ENCODE peak calls at places on chromosomes 5 and 9, in five cellular contexts. K is left ventricle myocardium inferior, A is pancreas, C is heart right ventricle, E is neural progenitor cell. V is an unnamed sample. For H3K36me3 and H3K4me1, the result is how much of the 10 kb centered on the place peaks cover.

GRCh38 chr5:6473284-6473683 is 24.6 kb downstream of the UBE2QL1 start:
- DNase-seq in K (no peak), A (no peak), C (peak), E (no peak), V (no peak)

GRCh38 chr5:14821721-14822120 is 49.9 kb downstream of the ANKH start:
- DNase-seq in K (no peak), A (no peak), C (no peak), E (no peak), V (no peak)

GRCh38 chr9:6943293-6943692 is 185.5 kb downstream of the KDM4C start:
- DNase-seq in K (no peak), A (no peak), C (no peak), E (no peak), V (no peak)

GRCh38 chr9:131001990-131002389 is 7.0 kb upstream of the LAMC3 start:
- DNase-seq in K (no peak), A (no peak), C (no peak), E (no peak), V (no peak)

GRCh38 chr5:66897355-66897754 is 299.2 kb downstream of the CD180 start:
- DNase-seq in K (no peak), A (no peak), C (no peak), E (no peak), V (no peak)

GRCh38 chr5:37631939-37632338 is 207.9 kb downstream of the GDNF start:
- DNase-seq in K (no peak), A (no peak), C (no peak), E (no peak), V (no peak)

GRCh38 chr9:72538926-72539702 is 17.7 kb downstream of the TMC1 start:
- DNase-seq in K (no peak), A (no peak), C (no peak), E (no peak), V (no peak)

GRCh38 chr5:34509392-34509791 is 146.7 kb upstream of the RAI14 start:
- DNase-seq in K (no peak), A (no peak), C (no peak), E (no peak), V (no peak)

GRCh38 chr9:115689331-115689730 is 464.3 kb upstream of the PAPPA start:
- DNase-seq in K (no peak), A (no peak), C (no peak), E (no peak), V (no peak)

GRCh38 chr5:168317521-168318147 is 26.2 kb downstream of the WWC1 start:
- DNase-seq in K (no peak), A (no peak), C (no peak), E (peak), V (no peak)

GRCh38 chr9:8694983-8695588 is 895.5 kb upstream of the DMAC1 start:
- DNase-seq in K (no peak), A (no peak), C (no peak), E (peak), V (no peak)

GRCh38 chr9:130106860-130107848 is 53.4 kb downstream of the GPR107 start:
- DNase-seq in K (peak), A (peak), C (peak), E (peak), V (peak)

GRCh38 chr5:96031811-96032261 is 70.2 kb upstream of the ELL2 start:
- DNase-seq in K (no peak), A (no peak), C (no peak), E (no peak), V (no peak)

GRCh38 chr9:108463927-108464606 is 391.7 kb downstream of the ACTL7B start:
- DNase-seq in K (no peak), A (no peak), C (no peak), E (no peak), V (no peak)

GRCh38 chr5:174552428-174552827 is 172.0 kb upstream of the MSX2 start:
- DNase-seq in K (no peak), A (no peak), C (no peak), E (no peak), V (no peak)

GRCh38 chr5:134445841-134446818 is 34.4 kb upstream of the CDKN2AIPNL start:
- DNase-seq in K (no peak), A (no peak), C (no peak), E (no peak), V (peak)

GRCh38 chr5:83871533-83872380 is 151.1 kb upstream of the HAPLN1 start:
- DNase-seq in K (no peak), A (no peak), C (no peak), E (no peak), V (no peak)

GRCh38 chr5:96143450-96143849 is 181.8 kb upstream of the ELL2 start:
- DNase-seq in K (no peak), A (no peak), C (no peak), E (no peak), V (no peak)

GRCh38 chr5:1787472-1788047 is 12.1 kb downstream of the MRPL36 start:
- DNase-seq in K (no peak), A (no peak), C (no peak), E (no peak), V (no peak)

GRCh38 chr9:3956081-3956701 is 343.7 kb downstream of the GLIS3 start:
- DNase-seq in K (no peak), A (no peak), C (no peak), E (no peak), V (no peak)

GRCh38 chr5:31757813-31758212 is 118.9 kb downstream of the PDZD2 start:
- DNase-seq in K (no peak), A (no peak), C (no peak), E (no peak), V (no peak)

GRCh38 chr5:97629281-97629680 is 446.2 kb upstream of the RIOK2 start:
- DNase-seq in K (peak), A (no peak), C (peak), E (no peak), V (peak)

GRCh38 chr5:122465086-122465485 is 153.0 kb downstream of the SNCAIP start:
- DNase-seq in K (no peak), A (no peak), C (no peak), E (no peak), V (no peak)

GRCh38 chr9:137449081-137449844 is 8.1 kb upstream of the ENTPD8 start:
- DNase-seq in K (no peak), A (peak), C (no peak), E (no peak), V (no peak)

GRCh38 chr5:67455987-67456386 is 259.4 kb upstream of the CD180 start:
- DNase-seq in K (no peak), A (no peak), C (no peak), E (no peak), V (no peak)

GRCh38 chr9:36748322-36748899 is 175.7 kb downstream of the MELK start:
- DNase-seq in K (peak), A (no peak), C (peak), E (peak), V (peak)

GRCh38 chr5:56148453-56148971 is 84.6 kb downstream of the ANKRD55 start:
- DNase-seq in K (no peak), A (no peak), C (no peak), E (no peak), V (no peak)

GRCh38 chr9:121972501-121972981 is 120.6 kb downstream of the TTLL11 start:
- DNase-seq in K (no peak), A (peak), C (no peak), E (no peak), V (no peak)

GRCh38 chr9:70941191-70941590 is 180.2 kb downstream of the TRPM3 start:
- DNase-seq in K (no peak), A (no peak), C (no peak), E (no peak), V (no peak)

GRCh38 chr5:61401726-61402125 is 69.7 kb downstream of the ZSWIM6 start:
- DNase-seq in K (no peak), A (no peak), C (peak), E (no peak), V (no peak)

GRCh38 chr5:36384845-36385244 is 83.1 kb upstream of the RANBP3L start:
- DNase-seq in K (no peak), A (no peak), C (no peak), E (no peak), V (no peak)

GRCh38 chr9:95494416-95495371 is 22.1 kb downstream of the PTCH1 start:
- DNase-seq in K (no peak), A (peak), C (no peak), E (peak), V (no peak)

GRCh38 chr9:17171309-17172094 is 36.7 kb downstream of the CNTLN start:
- DNase-seq in K (no peak), A (no peak), C (no peak), E (no peak), V (no peak)

GRCh38 chr5:4674176-4674575 is 466.0 kb upstream of the ADAMTS16 start:
- DNase-seq in K (no peak), A (no peak), C (no peak), E (no peak), V (no peak)

GRCh38 chr5:57307516-57307915 is 133.7 kb downstream of the GPBP1 start:
- DNase-seq in K (no peak), A (no peak), C (no peak), E (no peak), V (no peak)

GRCh38 chr5:145471831-145472616 is 363.1 kb downstream of the PRELID2 start:
- DNase-seq in K (no peak), A (no peak), C (no peak), E (peak), V (no peak)

GRCh38 chr9:12775963-12776774 is 1.3 kb downstream of the LURAP1L start:
- DNase-seq in K (peak), A (peak), C (peak), E (peak), V (peak)

GRCh38 chr5:60036539-60036938 is 143.0 kb upstream of the PDE4D start:
- DNase-seq in K (no peak), A (no peak), C (no peak), E (no peak), V (no peak)

GRCh38 chr9:17509698-17510097 is 69.2 kb upstream of the SH3GL2 start:
- DNase-seq in K (no peak), A (no peak), C (no peak), E (no peak), V (no peak)

DNA sequence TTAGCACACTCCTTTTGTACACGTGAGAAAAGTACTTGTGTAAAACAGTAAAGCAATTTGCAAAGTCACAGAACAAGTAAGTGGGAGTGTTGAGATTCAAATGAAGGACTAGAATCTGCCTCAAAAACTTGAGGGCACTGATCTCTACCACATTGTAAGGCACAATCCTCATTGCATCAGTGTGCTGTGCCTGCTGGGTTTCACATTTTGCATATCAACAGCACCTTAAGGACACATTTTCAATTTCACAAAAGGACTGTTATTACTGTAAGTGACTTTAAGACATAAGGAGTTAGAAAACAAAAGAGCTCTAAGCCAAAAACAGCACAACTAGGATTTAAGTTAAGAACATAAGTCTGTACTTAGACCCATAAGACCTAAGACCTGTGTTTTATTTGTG is 44.7 kb upstream of the HK3 start:
- DNase-seq in K (no peak), A (no peak), C (no peak), E (no peak), V (no peak)
- H3K36me3 ChIP-seq in K (half or more), A (under half), C (half or more), E (under half), V (half or more)

DNA sequence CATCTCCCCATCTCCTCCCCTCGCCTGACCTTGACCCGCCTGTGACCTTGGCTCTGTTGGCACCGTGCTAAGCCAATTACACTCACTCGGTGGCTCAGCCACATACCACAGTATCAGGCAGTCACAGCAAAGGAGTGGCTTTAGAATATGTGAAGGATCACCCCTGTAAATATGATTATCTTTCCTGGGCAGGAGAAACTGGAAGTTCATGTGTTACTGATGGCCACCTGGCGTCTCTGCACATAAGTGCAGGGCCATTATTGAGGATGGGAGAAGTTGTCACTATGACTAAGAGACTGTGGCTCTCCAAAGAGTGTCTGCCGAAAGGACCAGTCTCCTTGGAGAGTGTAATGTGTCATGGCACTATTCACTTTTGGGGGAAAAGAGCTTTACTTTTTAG is 116.9 kb upstream of the S1PR3 start:
- DNase-seq in K (no peak), A (no peak), C (no peak), E (no peak), V (no peak)
- H3K4me1 ChIP-seq in K (under half), A (under half), C (under half), E (under half), V (under half)

GRCh38 chr5:149132474-149132873 is 8.8 kb upstream of the ABLIM3 start:
- DNase-seq in K (no peak), A (no peak), C (no peak), E (no peak), V (no peak)

GRCh38 chr5:149128023-149128875 is 13.0 kb upstream of the ABLIM3 start:
- DNase-seq in K (no peak), A (no peak), C (no peak), E (peak), V (no peak)

GRCh38 chr5:149129181-149129580 is 12.1 kb upstream of the ABLIM3 start:
- DNase-seq in K (no peak), A (no peak), C (no peak), E (no peak), V (no peak)

GRCh38 chr5:149130932-149131273 is 10.4 kb upstream of the ABLIM3 start:
- DNase-seq in K (no peak), A (no peak), C (no peak), E (no peak), V (no peak)

DNA sequence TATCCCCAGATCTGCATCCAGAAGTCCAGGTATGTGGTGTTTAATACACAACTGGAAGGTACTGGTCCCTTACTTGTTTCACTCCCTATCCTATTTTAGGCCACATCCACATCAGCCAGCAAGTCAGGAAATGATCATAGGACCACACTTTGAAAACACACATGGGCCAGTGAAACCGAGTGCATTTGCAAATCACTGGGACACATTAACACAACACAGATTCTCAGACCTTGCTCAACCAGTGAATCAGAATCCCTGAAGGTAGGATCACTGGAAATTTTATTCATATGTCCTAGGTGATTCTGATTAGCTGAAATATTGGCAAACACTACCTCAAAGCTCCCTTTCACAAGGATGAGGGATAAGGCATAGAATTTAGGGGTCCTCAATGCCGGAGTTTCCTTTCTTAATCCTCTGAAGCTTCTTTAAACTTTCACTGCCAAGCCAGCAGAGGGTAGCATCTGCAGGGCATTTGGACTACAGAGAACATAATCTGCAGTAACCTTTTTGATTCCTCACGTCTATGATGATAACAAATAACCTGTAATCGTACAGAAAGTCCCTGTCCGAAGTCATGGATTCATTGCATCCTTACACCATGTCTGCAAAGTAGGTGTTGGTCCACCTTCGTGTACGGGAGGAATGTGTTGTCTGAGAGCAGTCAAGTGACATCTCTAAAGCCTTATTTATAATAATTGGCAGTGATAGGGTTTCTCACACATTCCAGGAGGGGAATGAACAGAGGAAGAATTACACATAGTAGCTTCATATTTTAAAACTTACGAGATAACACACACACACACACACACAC is 11.0 kb upstream of the ABLIM3 start:
- DNase-seq in K (no peak), A (no peak), C (no peak), E (peak), V (no peak)
- TF ChIP-seq CTCF in K (peak), A (no peak), C (peak), E (peak), V (peak)

GRCh38 chr5:133006653-133007052 is 19.7 kb downstream of the ZCCHC10 start:
- DNase-seq in K (no peak), A (no peak), C (no peak), E (no peak), V (no peak)
- H3K36me3 ChIP-seq in K (half or more), A (under half), C (half or more), E (under half), V (half or more)

GRCh38 chr5:175686396-175686795 is 28.5 kb downstream of the HRH2 start:
- DNase-seq in K (no peak), A (no peak), C (no peak), E (no peak), V (peak)

GRCh38 chr5:175685701-175686350 is 28.0 kb downstream of the HRH2 start:
- DNase-seq in K (no peak), A (no peak), C (no peak), E (no peak), V (peak)

GRCh38 chr5:175687231-175687701 is 29.4 kb downstream of the HRH2 start:
- DNase-seq in K (peak), A (peak), C (peak), E (no peak), V (no peak)

GRCh38 chr5:175688352-175689146 is 30.7 kb downstream of the HRH2 start:
- DNase-seq in K (no peak), A (no peak), C (no peak), E (no peak), V (no peak)

GRCh38 chr5:175686826-175687225 is 29.0 kb downstream of the HRH2 start:
- DNase-seq in K (no peak), A (no peak), C (no peak), E (no peak), V (peak)
- H3K4me1 ChIP-seq in K (half or more), A (under half), C (half or more), E (under half), V (under half)

GRCh38 chr9:2884308-2884707 is 40.4 kb upstream of the PUM3 start:
- DNase-seq in K (no peak), A (no peak), C (no peak), E (no peak), V (no peak)

DNA sequence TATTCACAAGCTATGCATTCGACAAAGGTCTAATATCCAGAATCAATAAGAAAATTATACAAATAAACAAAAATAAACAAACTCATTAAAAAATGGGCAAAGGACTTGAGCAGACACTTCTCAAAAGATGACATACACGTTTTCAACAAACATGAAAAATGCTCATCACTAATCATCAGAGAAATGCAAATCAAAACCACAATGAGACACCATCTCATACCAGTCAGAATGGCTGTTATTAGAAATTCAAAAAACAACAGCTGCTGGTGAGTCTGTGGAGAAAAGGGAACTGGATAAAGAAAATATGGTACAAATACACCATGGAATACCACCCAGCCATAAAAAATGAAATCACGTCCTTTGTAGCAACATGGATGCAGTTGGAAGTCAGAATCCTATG is 45.1 kb upstream of the PUM3 start:
- DNase-seq in K (no peak), A (no peak), C (no peak), E (no peak), V (no peak)
- TF ChIP-seq CTCF in K (no peak), A (no peak), C (no peak), E (no peak), V (no peak)

DNA sequence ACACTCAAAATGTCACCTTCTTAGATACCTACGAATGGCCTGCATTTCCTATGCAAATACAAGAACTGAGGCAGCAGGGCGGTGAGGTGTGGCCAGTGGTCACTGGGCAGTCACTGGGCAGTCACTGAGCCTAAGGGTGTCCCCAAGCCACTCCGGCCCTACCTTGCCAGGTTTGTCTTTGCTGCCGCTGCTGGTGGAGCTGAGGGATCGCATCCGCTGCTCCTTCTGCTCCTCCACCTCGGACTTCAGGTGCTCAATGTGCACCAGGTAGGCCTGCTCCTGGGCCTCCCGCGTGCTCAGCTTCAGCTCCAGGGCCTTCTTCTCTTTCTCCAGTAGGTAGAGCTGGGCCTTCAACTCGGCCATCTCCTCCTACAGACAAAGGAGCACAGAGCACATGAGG is 72.3 kb downstream of the DCP2 start:
- DNase-seq in K (no peak), A (no peak), C (no peak), E (no peak), V (no peak)
- H3K36me3 ChIP-seq in K (half or more), A (under half), C (under half), E (under half), V (under half)

V was measured in psoas muscle.